ENCODE peak calls at places on chromosomes 2 and 18, in six cellular contexts. One of them, this sample, is unnamed. For H3K4me1 and H3K36me3, the result is how much of the 10 kb centered on the place peaks cover.

GRCh38 chr2:10073706-10074105 is 6.5 kb downstream of the CYS1 start:
- DNase-seq in K562: no peak
- DNase-seq in GM23248: no peak
- DNase-seq in hepatocyte: peak
- DNase-seq in GM23338: no peak
- DNase-seq in PC-9: no peak
- DNase-seq in this sample: no peak

GRCh38 chr2:102050854-102051391 is 59.2 kb downstream of the IL1R2 start:
- DNase-seq in GM23338: no peak
- DNase-seq in K562: peak
- DNase-seq in GM23248: peak
- DNase-seq in PC-9: no peak
- DNase-seq in hepatocyte: peak
- DNase-seq in this sample: no peak

GRCh38 chr2:128422571-128422970 is 103.9 kb upstream of the HS6ST1 start:
- DNase-seq in hepatocyte: no peak
- DNase-seq in PC-9: peak
- DNase-seq in GM23248: peak
- DNase-seq in K562: no peak
- DNase-seq in GM23338: no peak
- DNase-seq in this sample: no peak

GRCh38 chr18:4831791-4832375 is 365.2 kb downstream of the AKAIN1 start:
- DNase-seq in hepatocyte: no peak
- DNase-seq in PC-9: no peak
- DNase-seq in K562: no peak
- DNase-seq in GM23338: peak
- DNase-seq in GM23248: no peak
- DNase-seq in this sample: no peak

GRCh38 chr2:69124327-69124726 is 111.3 kb downstream of the ANTXR1 start:
- DNase-seq in K562: no peak
- DNase-seq in hepatocyte: no peak
- DNase-seq in PC-9: no peak
- DNase-seq in GM23248: no peak
- DNase-seq in GM23338: no peak
- DNase-seq in this sample: no peak

GRCh38 chr2:19739256-19739655 is 162.5 kb downstream of the TTC32 start:
- DNase-seq in GM23338: no peak
- DNase-seq in hepatocyte: no peak
- DNase-seq in K562: no peak
- DNase-seq in PC-9: no peak
- DNase-seq in GM23248: peak
- DNase-seq in this sample: no peak

GRCh38 chr18:9850297-9850696 is 35.5 kb upstream of the TXNDC2 start:
- DNase-seq in GM23248: no peak
- DNase-seq in hepatocyte: no peak
- DNase-seq in GM23338: no peak
- DNase-seq in K562: no peak
- DNase-seq in PC-9: no peak
- DNase-seq in this sample: no peak

GRCh38 chr2:104658149-104658839 is 195.6 kb upstream of the POU3F3 start:
- DNase-seq in hepatocyte: peak
- DNase-seq in K562: no peak
- DNase-seq in GM23248: peak
- DNase-seq in PC-9: no peak
- DNase-seq in GM23338: peak
- DNase-seq in this sample: no peak

GRCh38 chr2:91477731-91478672 is 2786.5 kb downstream of the RPIA start:
- DNase-seq in GM23248: peak
- DNase-seq in hepatocyte: peak
- DNase-seq in PC-9: no peak
- DNase-seq in K562: peak
- DNase-seq in GM23338: peak
- DNase-seq in this sample: no peak

GRCh38 chr18:77131652-77132368 is 773 bp downstream of the MBP start:
- DNase-seq in K562: no peak
- DNase-seq in PC-9: peak
- DNase-seq in hepatocyte: peak
- DNase-seq in GM23338: peak
- DNase-seq in GM23248: peak
- DNase-seq in this sample: peak

GRCh38 chr2:118993392-118993752 is 51.4 kb downstream of the MARCO start:
- DNase-seq in PC-9: no peak
- DNase-seq in K562: no peak
- DNase-seq in GM23248: no peak
- DNase-seq in GM23338: no peak
- DNase-seq in hepatocyte: no peak
- DNase-seq in this sample: no peak

GRCh38 chr2:144115892-144116291 is 404.0 kb downstream of the ZEB2 start:
- DNase-seq in hepatocyte: no peak
- DNase-seq in PC-9: no peak
- DNase-seq in GM23248: peak
- DNase-seq in GM23338: no peak
- DNase-seq in K562: no peak
- DNase-seq in this sample: no peak

GRCh38 chr2:20578895-20579825 is 71.7 kb downstream of the HS1BP3 start:
- DNase-seq in hepatocyte: peak
- DNase-seq in GM23248: peak
- DNase-seq in GM23338: peak
- DNase-seq in PC-9: peak
- DNase-seq in K562: peak
- DNase-seq in this sample: no peak

GRCh38 chr2:74552914-74553811 is 579 bp downstream of the LOXL3 start:
- DNase-seq in PC-9: no peak
- DNase-seq in K562: no peak
- DNase-seq in GM23248: peak
- DNase-seq in hepatocyte: peak
- DNase-seq in GM23338: peak
- DNase-seq in this sample: no peak

GRCh38 chr18:10432781-10433180 is 21.7 kb upstream of the APCDD1 start:
- DNase-seq in hepatocyte: peak
- DNase-seq in PC-9: no peak
- DNase-seq in GM23248: no peak
- DNase-seq in GM23338: no peak
- DNase-seq in K562: no peak
- DNase-seq in this sample: no peak

GRCh38 chr18:21662591-21662990 is 42.0 kb downstream of the ABHD3 start:
- DNase-seq in hepatocyte: no peak
- DNase-seq in K562: no peak
- DNase-seq in GM23248: no peak
- DNase-seq in GM23338: no peak
- DNase-seq in PC-9: no peak
- DNase-seq in this sample: no peak

GRCh38 chr2:231894566-231895380 is 31.4 kb downstream of the NPPC start:
- DNase-seq in K562: peak
- DNase-seq in GM23338: no peak
- DNase-seq in GM23248: no peak
- DNase-seq in hepatocyte: no peak
- DNase-seq in PC-9: no peak
- DNase-seq in this sample: no peak

GRCh38 chr18:36322734-36323133 is 25.2 kb downstream of the FHOD3 start:
- DNase-seq in GM23248: no peak
- DNase-seq in GM23338: no peak
- DNase-seq in PC-9: no peak
- DNase-seq in K562: no peak
- DNase-seq in hepatocyte: peak
- DNase-seq in this sample: no peak
- H3K4me1 ChIP-seq in GM23248: under half
- H3K4me1 ChIP-seq in GM23338: under half
- H3K4me1 ChIP-seq in PC-9: under half
- H3K4me1 ChIP-seq in K562: under half
- H3K4me1 ChIP-seq in hepatocyte: under half
- H3K4me1 ChIP-seq in this sample: under half

GRCh38 chr18:49857708-49858107 is 44.4 kb upstream of the ACAA2 start:
- DNase-seq in GM23338: peak
- DNase-seq in GM23248: no peak
- DNase-seq in PC-9: no peak
- DNase-seq in K562: no peak
- DNase-seq in hepatocyte: no peak
- DNase-seq in this sample: no peak

GRCh38 chr18:49859006-49859359 is 45.6 kb upstream of the ACAA2 start:
- DNase-seq in K562: no peak
- DNase-seq in hepatocyte: no peak
- DNase-seq in GM23248: no peak
- DNase-seq in PC-9: no peak
- DNase-seq in GM23338: peak
- DNase-seq in this sample: no peak

GRCh38 chr18:49859725-49860124 is 46.4 kb upstream of the ACAA2 start:
- DNase-seq in GM23248: no peak
- DNase-seq in GM23338: no peak
- DNase-seq in K562: no peak
- DNase-seq in hepatocyte: peak
- DNase-seq in PC-9: no peak
- DNase-seq in this sample: no peak

GRCh38 chr18:49856531-49856930 is 43.2 kb upstream of the ACAA2 start:
- DNase-seq in GM23338: no peak
- DNase-seq in K562: no peak
- DNase-seq in PC-9: no peak
- DNase-seq in hepatocyte: no peak
- DNase-seq in GM23248: no peak
- DNase-seq in this sample: no peak

GRCh38 chr18:49858309-49859005 is 45.1 kb upstream of the ACAA2 start:
- DNase-seq in K562: peak
- DNase-seq in GM23338: peak
- DNase-seq in hepatocyte: peak
- DNase-seq in PC-9: peak
- DNase-seq in GM23248: peak
- DNase-seq in this sample: peak
- H3K36me3 ChIP-seq in K562: under half
- H3K36me3 ChIP-seq in GM23338: under half
- H3K36me3 ChIP-seq in hepatocyte: under half
- H3K36me3 ChIP-seq in PC-9: under half
- H3K36me3 ChIP-seq in GM23248: under half
- H3K36me3 ChIP-seq in this sample: under half

DNA sequence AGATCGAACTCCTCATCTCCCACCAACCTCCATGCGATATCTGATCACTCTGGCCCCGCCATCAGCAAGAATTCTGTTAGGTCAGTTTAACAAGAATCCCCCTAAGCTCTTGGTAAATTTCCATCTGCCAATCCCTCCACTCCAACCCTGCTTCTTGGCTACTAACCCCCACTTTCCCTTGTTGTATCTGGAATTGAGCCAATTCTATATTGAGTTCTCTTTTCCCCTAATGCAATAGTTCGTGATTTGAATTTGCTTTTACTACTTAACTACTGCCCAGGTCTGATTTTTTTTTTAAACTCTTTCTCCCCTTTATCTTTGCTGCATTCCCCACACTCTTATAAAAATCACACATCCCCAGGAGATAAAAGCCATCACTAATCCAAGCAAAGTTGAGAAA is 159.3 kb upstream of the STK17B start:
- DNase-seq in hepatocyte: no peak
- DNase-seq in K562: no peak
- DNase-seq in PC-9: no peak
- DNase-seq in GM23248: no peak
- DNase-seq in GM23338: no peak
- DNase-seq in this sample: no peak
- H3K4me2 ChIP-seq in hepatocyte: no peak
- H3K4me2 ChIP-seq in K562: no peak
- H3K4me2 ChIP-seq in PC-9: peak
- H3K4me2 ChIP-seq in GM23248: peak
- H3K4me2 ChIP-seq in GM23338: no peak
- H3K4me2 ChIP-seq in this sample: no peak

GRCh38 chr2:241857572-241858121 is 1.0 kb downstream of the PDCD1 start:
- DNase-seq in K562: no peak
- DNase-seq in PC-9: no peak
- DNase-seq in GM23338: no peak
- DNase-seq in hepatocyte: no peak
- DNase-seq in GM23248: no peak
- DNase-seq in this sample: no peak

GRCh38 chr2:241858206-241859016 is at the start of gene PDCD1:
- DNase-seq in GM23248: no peak
- DNase-seq in PC-9: peak
- DNase-seq in K562: peak
- DNase-seq in GM23338: peak
- DNase-seq in hepatocyte: no peak
- DNase-seq in this sample: no peak

GRCh38 chr2:241855888-241856422 is 2.7 kb downstream of the PDCD1 start:
- DNase-seq in GM23248: no peak
- DNase-seq in PC-9: no peak
- DNase-seq in K562: no peak
- DNase-seq in hepatocyte: no peak
- DNase-seq in GM23338: no peak
- DNase-seq in this sample: no peak

GRCh38 chr2:241855245-241855887 is 3.3 kb downstream of the PDCD1 start:
- DNase-seq in hepatocyte: no peak
- DNase-seq in PC-9: no peak
- DNase-seq in K562: no peak
- DNase-seq in GM23338: no peak
- DNase-seq in GM23248: no peak
- DNase-seq in this sample: no peak

DNA sequence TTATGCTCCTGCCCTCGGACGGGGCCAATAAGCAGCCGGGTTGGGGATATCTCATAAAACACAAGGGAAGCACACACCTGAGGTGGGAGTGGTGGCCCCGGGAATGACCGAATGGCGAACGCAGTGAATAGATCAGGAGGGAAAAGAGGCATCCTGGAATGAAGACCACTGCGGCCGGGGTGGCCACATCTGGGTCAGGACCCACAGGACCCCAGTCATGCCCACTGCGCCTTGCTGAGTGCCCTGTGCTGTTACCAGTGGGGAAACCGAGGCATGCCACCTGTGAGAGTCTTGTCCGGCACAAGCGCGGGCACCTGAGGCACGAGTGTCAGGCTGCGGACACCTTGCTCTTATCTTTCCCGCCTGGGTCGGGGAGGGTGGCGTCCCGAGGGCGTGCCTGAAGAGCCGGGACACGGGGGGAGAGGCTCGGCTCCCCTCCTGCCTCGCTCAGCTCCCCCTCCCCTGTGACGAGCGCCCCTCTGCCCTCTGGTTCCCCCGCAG is 1.6 kb downstream of the PDCD1 start:
- DNase-seq in GM23338: no peak
- DNase-seq in PC-9: no peak
- DNase-seq in GM23248: no peak
- DNase-seq in K562: no peak
- DNase-seq in hepatocyte: no peak
- DNase-seq in this sample: no peak
- H3K4me1 ChIP-seq in GM23338: under half
- H3K4me1 ChIP-seq in PC-9: under half
- H3K4me1 ChIP-seq in GM23248: under half
- H3K4me1 ChIP-seq in K562: half or more
- H3K4me1 ChIP-seq in hepatocyte: under half
- H3K4me1 ChIP-seq in this sample: under half

This sample was measured in Karpas-422.